ENCODE peak calls at places on chromosomes 2 and 18, in seven cellular contexts. M is GM13976; C is fibroblast of lung; Y is CD4-positive, alpha-beta T cell; L is epithelial cell of esophagus; S is GM06990; Q is endothelial cell. A is an unnamed sample.

GRCh38 chr2:156892449-156893335 is 364.8 kb upstream of the GALNT5 start:
- DNase-seq in M (no peak), C (peak), Y (no peak), L (peak), S (peak), Q (no peak), A (peak)

GRCh38 chr18:48003426-48004349 is 73.2 kb upstream of the SMAD2 start:
- DNase-seq in M (no peak), C (peak), Y (peak), L (peak), S (no peak), Q (no peak), A (no peak)

GRCh38 chr2:8457092-8457481 is 224.8 kb upstream of the ID2 start:
- DNase-seq in M (no peak), C (no peak), Y (no peak), L (no peak), S (no peak), Q (no peak), A (peak)

GRCh38 chr2:68318686-68319396 is 908 bp downstream of the CNRIP1 start:
- DNase-seq in M (no peak), C (peak), Y (no peak), L (no peak), S (no peak), Q (peak), A (no peak)

GRCh38 chr18:46360102-46360699 is 256.0 kb downstream of the HAUS1 start:
- DNase-seq in M (no peak), C (no peak), Y (no peak), L (no peak), S (no peak), Q (no peak), A (no peak)

GRCh38 chr2:84537251-84537650 is 21.0 kb downstream of the DNAH6 start:
- DNase-seq in M (no peak), C (no peak), Y (no peak), L (no peak), S (no peak), Q (no peak), A (no peak)

GRCh38 chr18:14943486-14943885 is 195.5 kb downstream of the ANKRD30B start:
- DNase-seq in M (no peak), C (no peak), Y (no peak), L (no peak), S (no peak), Q (no peak), A (no peak)

GRCh38 chr2:241803387-241804325 is 5.3 kb upstream of the NEU4 start:
- DNase-seq in M (peak), C (peak), Y (peak), L (peak), S (peak), Q (peak), A (peak)

GRCh38 chr2:54570925-54571694 is 115.0 kb downstream of the SPTBN1 start:
- DNase-seq in M (peak), C (peak), Y (peak), L (peak), S (peak), Q (no peak), A (peak)

DNA sequence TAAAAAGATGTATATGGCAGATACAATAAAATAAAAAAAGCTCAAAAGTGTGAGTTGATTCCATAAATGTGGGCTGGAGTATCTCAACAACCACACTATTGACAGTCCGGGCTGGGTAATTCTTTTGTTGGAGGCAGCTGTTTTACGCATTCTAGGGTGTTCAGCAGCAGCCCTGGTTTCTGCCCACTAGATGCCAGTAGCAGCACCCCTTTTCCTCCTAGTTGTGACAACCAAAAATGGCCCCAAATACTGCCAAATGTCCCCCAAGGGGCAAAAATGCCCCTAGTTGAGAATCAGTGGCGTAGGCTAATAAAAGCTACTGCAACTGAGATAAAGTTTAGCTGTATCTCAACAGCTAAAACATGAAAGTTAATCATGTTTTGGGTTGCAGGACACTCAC is 44.7 kb downstream of the CHMP3 start:
- DNase-seq in M (no peak), C (no peak), Y (peak), L (peak), S (no peak), Q (no peak), A (no peak)
- TF ChIP-seq CTCF in M (no peak), C (peak), Y (peak), L (peak), S (peak), Q (no peak), A (no peak)

GRCh38 chr18:50722311-50722710 is 97.5 kb downstream of the MRO start:
- DNase-seq in M (no peak), C (no peak), Y (no peak), L (no peak), S (no peak), Q (no peak), A (no peak)
- TF ChIP-seq CTCF in M (no peak), C (no peak), Y (no peak), L (no peak), S (peak), Q (no peak), A (no peak)

GRCh38 chr2:219887870-219888269 is 260.4 kb downstream of the SLC4A3 start:
- DNase-seq in M (no peak), C (peak), Y (no peak), L (peak), S (no peak), Q (no peak), A (no peak)

GRCh38 chr2:219881851-219882250 is 254.4 kb downstream of the SLC4A3 start:
- DNase-seq in M (no peak), C (no peak), Y (no peak), L (no peak), S (no peak), Q (no peak), A (no peak)

DNA sequence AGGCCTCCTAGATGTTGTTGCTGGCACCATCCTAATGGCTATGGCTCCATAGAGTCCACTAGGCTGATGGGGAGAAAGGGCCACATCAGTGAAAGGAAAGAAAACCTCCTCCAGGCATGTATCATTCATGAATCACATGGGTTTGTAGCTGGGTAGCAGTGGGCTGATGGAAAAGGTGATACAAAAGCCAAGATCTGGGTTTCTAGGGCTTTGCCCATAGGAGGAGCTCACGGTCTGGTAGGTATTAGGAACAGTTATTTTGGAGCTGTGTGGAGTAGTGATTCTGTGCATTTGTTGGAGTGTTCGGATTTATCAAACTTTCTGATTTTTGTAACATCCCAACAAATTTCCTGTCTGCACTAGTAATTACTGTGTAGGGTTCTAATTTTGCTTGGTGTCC is 259.2 kb downstream of the SLC4A3 start:
- DNase-seq in M (no peak), C (no peak), Y (no peak), L (peak), S (no peak), Q (no peak), A (no peak)
- TF ChIP-seq CTCF in M (no peak), C (peak), Y (no peak), L (peak), S (no peak), Q (no peak), A (no peak)

DNA sequence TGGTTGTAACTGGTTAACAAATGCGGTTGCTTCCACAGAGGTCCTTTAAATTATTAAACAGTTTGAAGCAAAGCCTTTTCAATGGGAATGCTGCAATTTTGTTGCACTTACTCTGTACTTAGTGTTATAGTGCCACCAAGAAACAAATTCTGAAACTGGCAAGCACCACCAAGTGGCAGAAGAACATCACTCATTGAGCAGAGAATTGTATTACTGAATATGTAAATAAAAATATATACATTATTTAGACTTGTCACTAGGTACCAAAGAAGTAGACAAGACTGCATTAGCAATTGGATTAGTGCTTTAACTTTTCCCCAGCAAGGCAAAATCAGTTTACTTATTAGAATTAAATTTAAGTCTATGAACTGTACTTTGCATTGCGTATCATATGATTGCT is 2.7 kb upstream of the TMEFF2 start:
- DNase-seq in M (no peak), C (no peak), Y (no peak), L (peak), S (no peak), Q (no peak), A (no peak)
- TF ChIP-seq CTCF in M (no peak), C (peak), Y (no peak), L (peak), S (no peak), Q (no peak), A (no peak)

GRCh38 chr2:10163498-10164486 is 41.3 kb downstream of the RRM2 start:
- DNase-seq in M (no peak), C (peak), Y (no peak), L (peak), S (no peak), Q (no peak), A (peak)
- TF ChIP-seq CTCF in M (no peak), C (no peak), Y (no peak), L (no peak), S (no peak), Q (peak), A (no peak)

DNA sequence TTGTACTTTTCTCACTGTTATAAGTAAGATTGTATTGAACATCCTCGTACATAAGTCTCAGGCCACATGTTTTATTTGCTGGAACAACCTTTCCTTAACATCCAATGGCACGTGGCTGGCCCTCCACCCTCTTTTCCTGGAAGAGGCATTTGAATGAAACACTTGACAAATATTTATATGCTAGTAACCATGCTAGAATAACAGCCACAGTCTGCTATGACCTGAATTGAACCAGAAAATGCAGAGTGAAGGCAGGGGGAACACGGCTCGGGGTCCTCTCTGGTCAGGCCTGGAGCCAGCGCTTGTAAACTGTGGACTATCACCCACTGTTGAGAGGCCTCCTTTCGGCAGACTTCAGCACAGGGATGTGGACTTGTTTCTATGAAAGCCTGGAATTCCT is 198.2 kb upstream of the COPS8 start:
- DNase-seq in M (no peak), C (peak), Y (no peak), L (no peak), S (no peak), Q (no peak), A (no peak)
- TF ChIP-seq CTCF in M (no peak), C (no peak), Y (no peak), L (no peak), S (no peak), Q (no peak), A (no peak)

GRCh38 chr2:60659026-60659425 is 97.0 kb upstream of the PAPOLG start:
- DNase-seq in M (no peak), C (no peak), Y (no peak), L (no peak), S (no peak), Q (no peak), A (no peak)
- TF ChIP-seq CTCF in M (no peak), C (no peak), Y (no peak), L (peak), S (peak), Q (no peak), A (no peak)